ENCODE peak calls at places on chromosomes 3 and 15, in four cellular contexts. P is activated CD8-positive, alpha-beta T cell treated with anti-CD3 and anti-CD28 coated beads for 36 hours; J is kidney tubule cell; T is NB4. X is an unnamed sample.

GRCh38 chr15:38226867-38227266 is 25.8 kb upstream of the SPRED1 start:
- DNase-seq in P (no peak), J (peak), T (no peak), X (peak)

GRCh38 chr3:153285194-153285641 is 123.2 kb downstream of the RAP2B start:
- DNase-seq in P (no peak), J (peak), T (peak), X (no peak)

GRCh38 chr3:87390318-87390717 is 113.9 kb upstream of the POU1F1 start:
- DNase-seq in P (no peak), J (no peak), T (no peak), X (no peak)

GRCh38 chr15:48806151-48806550 is 4.7 kb downstream of the CEP152 start:
- DNase-seq in P (no peak), J (no peak), T (peak), X (no peak)

GRCh38 chr15:43998607-43999006 is 171.8 kb downstream of the WDR76 start:
- DNase-seq in P (no peak), J (peak), T (no peak), X (no peak)

GRCh38 chr3:88195951-88196434 is 46.2 kb downstream of the C3orf38 start:
- DNase-seq in P (peak), J (no peak), T (no peak), X (no peak)

GRCh38 chr3:151305081-151305777 is 11.4 kb downstream of the GPR87 start:
- DNase-seq in P (peak), J (peak), T (no peak), X (peak)

GRCh38 chr15:40273428-40273827 is 9.4 kb downstream of the ANKRD63 start:
- DNase-seq in P (no peak), J (no peak), T (no peak), X (no peak)

GRCh38 chr3:157786618-157787017 is 283.4 kb upstream of the VEPH1 start:
- DNase-seq in P (no peak), J (peak), T (no peak), X (no peak)

GRCh38 chr3:118204052-118204451 is 830.6 kb downstream of the IGSF11 start:
- DNase-seq in P (no peak), J (no peak), T (no peak), X (no peak)

GRCh38 chr3:193057616-193058015 is 140.0 kb upstream of the MB21D2 start:
- DNase-seq in P (no peak), J (no peak), T (no peak), X (no peak)

GRCh38 chr3:112786002-112786590 is 60.6 kb downstream of the CD200R1L start:
- DNase-seq in P (no peak), J (no peak), T (no peak), X (no peak)

GRCh38 chr3:3260870-3261269 is 81.4 kb upstream of the CRBN start:
- DNase-seq in P (no peak), J (no peak), T (no peak), X (no peak)

GRCh38 chr3:157064402-157064801 is 95.5 kb downstream of the CCNL1 start:
- DNase-seq in P (no peak), J (no peak), T (peak), X (no peak)

GRCh38 chr3:126529585-126530170 is 5.7 kb downstream of the CHST13 start:
- DNase-seq in P (no peak), J (no peak), T (peak), X (no peak)

GRCh38 chr15:65033659-65034269 is 4.3 kb upstream of the MTFMT start:
- DNase-seq in P (peak), J (peak), T (peak), X (no peak)

GRCh38 chr3:142577701-142578308 is 728 bp downstream of the ATR start:
- DNase-seq in P (no peak), J (peak), T (no peak), X (no peak)

GRCh38 chr15:88745696-88746095 is 57.5 kb upstream of the ACAN start:
- DNase-seq in P (no peak), J (peak), T (no peak), X (peak)

GRCh38 chr3:177358085-177358967 is 161.0 kb upstream of the TBL1XR1 start:
- DNase-seq in P (peak), J (peak), T (peak), X (peak)

GRCh38 chr3:148757238-148757930 is 59.7 kb downstream of the AGTR1 start:
- DNase-seq in P (no peak), J (peak), T (peak), X (peak)

GRCh38 chr15:83305696-83306291 is 21.3 kb upstream of the BNC1 start:
- DNase-seq in P (no peak), J (peak), T (no peak), X (peak)

GRCh38 chr3:196067439-196067838 is 14.5 kb downstream of the TFRC start:
- DNase-seq in P (no peak), J (no peak), T (no peak), X (no peak)

GRCh38 chr3:155948476-155948875 is 78.0 kb downstream of the GMPS start:
- DNase-seq in P (no peak), J (no peak), T (no peak), X (no peak)

GRCh38 chr3:157123621-157124020 is 36.3 kb downstream of the CCNL1 start:
- DNase-seq in P (no peak), J (peak), T (no peak), X (no peak)

GRCh38 chr3:101158374-101158773 is 162.0 kb downstream of the IMPG2 start:
- DNase-seq in P (no peak), J (no peak), T (no peak), X (no peak)

GRCh38 chr3:59608356-59608755 is 558.5 kb upstream of the CFAP20DC start:
- DNase-seq in P (no peak), J (no peak), T (no peak), X (no peak)

GRCh38 chr3:55873523-55874254 is 386.6 kb upstream of the WNT5A start:
- DNase-seq in P (no peak), J (peak), T (no peak), X (no peak)

GRCh38 chr15:60572462-60573214 is 93.7 kb upstream of the ICE2 start:
- DNase-seq in P (no peak), J (no peak), T (no peak), X (no peak)

GRCh38 chr15:67918205-67918861 is 78.5 kb upstream of the RNU6-1 start:
- DNase-seq in P (no peak), J (no peak), T (no peak), X (no peak)